ENCODE peak calls at places on chromosomes 13 and 19, in nine cellular contexts. X is astrocyte, N is Karpas-422, A is mesendoderm, F is hepatocyte, L is SK-N-SH, C is MM.1S, H is fibroblast of lung, I is K562. B is an unnamed sample.
A peak's percentile ranks its signal among the peaks of the same experiment; 100 is the strongest.

GRCh38 chr13:73138967-73139491 is 80.2 kb downstream of the KLF5 start:
- DNase-seq in X (no peak), N (no peak), A (no peak), F (peak; percentile 59), L (no peak), C (no peak), H (no peak), I (no peak), B (no peak)

GRCh38 chr19:12194827-12195500 is 32.1 kb downstream of the ZNF136 start:
- DNase-seq in X (peak; percentile 58), N (no peak), A (peak; percentile 92), F (no peak), L (peak; percentile 91), C (no peak), H (peak; percentile 75), I (no peak), B (no peak)

GRCh38 chr19:17565611-17566010 is 10.2 kb downstream of the COLGALT1 start:
- DNase-seq in X (no peak), N (no peak), A (no peak), F (no peak), L (no peak), C (no peak), H (no peak), I (no peak), B (no peak)

GRCh38 chr13:107835339-107836018 is 379.9 kb downstream of the LIG4 start:
- DNase-seq in X (peak; percentile 93), N (no peak), A (peak; percentile 40), F (no peak), L (no peak), C (no peak), H (peak; percentile 74), I (no peak), B (no peak)

GRCh38 chr13:18961383-18962117 is 220.1 kb downstream of the TUBA3C start:
- DNase-seq in X (no peak), N (no peak), A (no peak), F (no peak), L (no peak), C (no peak), H (no peak), I (no peak), B (no peak)

GRCh38 chr19:33159149-33159548 is 27.2 kb downstream of the WDR88 start:
- DNase-seq in X (no peak), N (no peak), A (no peak), F (no peak), L (no peak), C (no peak), H (no peak), I (no peak), B (no peak)

GRCh38 chr13:74574964-74575728 is 440.9 kb upstream of the KLF12 start:
- DNase-seq in X (no peak), N (no peak), A (peak; percentile 59), F (no peak), L (peak; percentile 22), C (no peak), H (no peak), I (no peak), B (no peak)

GRCh38 chr19:45779231-45780145 is 2.8 kb downstream of the DMPK start:
- DNase-seq in X (no peak), N (peak; percentile 97), A (peak; percentile 95), F (peak; percentile 88), L (peak; percentile 89), C (peak; percentile 84), H (no peak), I (peak; percentile 96), B (peak; percentile 86)

GRCh38 chr13:90906554-90906953 is 440.9 kb upstream of the MIR17HG start:
- DNase-seq in X (no peak), N (no peak), A (no peak), F (no peak), L (no peak), C (no peak), H (no peak), I (no peak), B (no peak)

GRCh38 chr13:24511019-24511823 is 1.4 kb downstream of the PARP4 start:
- DNase-seq in X (peak; percentile 95), N (peak; percentile 58), A (peak; percentile 83), F (peak; percentile 67), L (peak; percentile 32), C (peak; percentile 44), H (peak; percentile 79), I (peak; percentile 56), B (peak; percentile 72)

GRCh38 chr13:24506698-24507335 is 5.8 kb downstream of the PARP4 start:
- DNase-seq in X (no peak), N (no peak), A (no peak), F (no peak), L (no peak), C (no peak), H (no peak), I (no peak), B (no peak)

GRCh38 chr13:24512208-24513068 is at the start of gene PARP4:
- DNase-seq in X (peak; percentile 90), N (peak; percentile 93), A (peak; percentile 89), F (peak; percentile 90), L (peak; percentile 86), C (peak; percentile 67), H (peak; percentile 75), I (peak; percentile 87), B (peak; percentile 86)

GRCh38 chr13:24516919-24517318 is 4.3 kb upstream of the PARP4 start:
- DNase-seq in X (no peak), N (no peak), A (no peak), F (no peak), L (no peak), C (no peak), H (no peak), I (no peak), B (no peak)

DNA sequence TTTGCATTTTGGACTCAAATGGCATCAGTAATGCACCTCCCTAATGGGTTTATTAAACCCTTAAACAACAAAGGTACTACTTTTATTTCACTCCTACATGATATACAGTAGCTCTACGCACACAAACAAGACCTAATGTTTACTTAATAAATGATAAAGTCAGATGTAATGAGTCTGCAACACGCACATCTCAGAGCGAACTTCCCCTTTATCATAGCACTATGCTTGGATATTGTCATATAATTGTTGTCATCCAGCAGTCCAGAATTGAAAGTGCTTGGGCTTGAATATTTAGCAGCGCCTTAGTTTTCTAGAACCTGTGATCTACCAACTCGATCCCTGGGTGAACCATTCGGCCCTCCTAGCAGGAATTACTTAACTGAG is 762 bp downstream of the PARP4 start:
- DNase-seq in X (no peak), N (peak; percentile 72), A (no peak), F (no peak), L (peak; percentile 50), C (no peak), H (no peak), I (no peak), B (peak; percentile 48)
- H3K4me2 ChIP-seq in X (peak overlapping the region; percentile 86), N (peak overlapping the region; percentile 87), A (peak overlapping the region; percentile 81), F (peak overlapping the region; percentile 73), L (peak overlapping the region; percentile 84), C (peak overlapping the region; percentile 72), H (peak overlapping the region; percentile 75), I (peak overlapping the region; percentile 95), B (peak overlapping the region; percentile 81)

GRCh38 chr19:51948979-51949378 is 21.7 kb downstream of the ZNF613 start:
- DNase-seq in X (peak; percentile 16), N (no peak), A (no peak), F (no peak), L (peak; percentile 70), C (no peak), H (peak; percentile 75), I (no peak), B (no peak)

GRCh38 chr19:51946602-51947001 is 19.3 kb downstream of the ZNF613 start:
- DNase-seq in X (no peak), N (no peak), A (no peak), F (no peak), L (no peak), C (no peak), H (no peak), I (no peak), B (no peak)

DNA sequence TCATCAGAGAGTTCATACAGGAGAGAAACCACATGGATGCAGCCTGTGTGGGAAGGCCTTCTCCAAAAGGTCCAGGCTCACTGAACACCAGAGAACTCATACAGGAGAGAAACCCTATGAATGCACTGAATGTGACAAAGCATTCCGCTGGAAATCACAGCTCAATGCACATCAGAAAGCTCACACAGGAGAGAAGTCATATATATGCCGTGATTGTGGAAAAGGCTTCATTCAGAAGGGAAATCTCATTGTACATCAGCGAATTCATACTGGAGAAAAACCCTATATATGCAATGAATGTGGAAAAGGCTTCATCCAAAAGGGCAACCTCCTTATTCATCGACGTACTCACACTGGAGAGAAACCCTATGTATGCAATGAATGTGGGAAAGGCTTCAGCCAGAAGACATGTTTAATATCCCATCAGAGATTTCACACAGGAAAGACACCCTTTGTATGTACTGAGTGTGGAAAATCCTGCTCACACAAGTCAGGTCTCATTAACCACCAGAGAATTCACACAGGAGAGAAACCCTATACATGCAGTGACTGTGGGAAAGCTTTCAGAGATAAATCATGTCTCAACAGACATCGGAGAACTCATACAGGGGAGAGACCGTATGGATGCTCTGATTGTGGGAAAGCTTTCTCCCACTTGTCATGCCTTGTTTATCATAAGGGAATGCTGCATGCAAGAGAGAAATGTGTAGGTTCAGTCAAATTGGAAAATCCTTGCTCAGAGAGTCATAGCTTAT is 17.7 kb downstream of the ZNF613 start:
- DNase-seq in X (peak; percentile 3), N (no peak), A (peak; percentile 44), F (no peak), L (no peak), C (no peak), H (peak; percentile 15), I (no peak), B (no peak)
- H3K36me3 ChIP-seq in X (peaks cover 27% of the 10 kb centered on the region), N (peaks cover 62% of the 10 kb centered on the region), A (peaks cover 25% of the 10 kb centered on the region), F (peaks cover 44% of the 10 kb centered on the region), L (peaks cover 59% of the 10 kb centered on the region), C (no peaks in the 10 kb centered on the region), H (peaks cover 3% of the 10 kb centered on the region), I (peaks cover 33% of the 10 kb centered on the region), B (peaks cover 57% of the 10 kb centered on the region)

DNA sequence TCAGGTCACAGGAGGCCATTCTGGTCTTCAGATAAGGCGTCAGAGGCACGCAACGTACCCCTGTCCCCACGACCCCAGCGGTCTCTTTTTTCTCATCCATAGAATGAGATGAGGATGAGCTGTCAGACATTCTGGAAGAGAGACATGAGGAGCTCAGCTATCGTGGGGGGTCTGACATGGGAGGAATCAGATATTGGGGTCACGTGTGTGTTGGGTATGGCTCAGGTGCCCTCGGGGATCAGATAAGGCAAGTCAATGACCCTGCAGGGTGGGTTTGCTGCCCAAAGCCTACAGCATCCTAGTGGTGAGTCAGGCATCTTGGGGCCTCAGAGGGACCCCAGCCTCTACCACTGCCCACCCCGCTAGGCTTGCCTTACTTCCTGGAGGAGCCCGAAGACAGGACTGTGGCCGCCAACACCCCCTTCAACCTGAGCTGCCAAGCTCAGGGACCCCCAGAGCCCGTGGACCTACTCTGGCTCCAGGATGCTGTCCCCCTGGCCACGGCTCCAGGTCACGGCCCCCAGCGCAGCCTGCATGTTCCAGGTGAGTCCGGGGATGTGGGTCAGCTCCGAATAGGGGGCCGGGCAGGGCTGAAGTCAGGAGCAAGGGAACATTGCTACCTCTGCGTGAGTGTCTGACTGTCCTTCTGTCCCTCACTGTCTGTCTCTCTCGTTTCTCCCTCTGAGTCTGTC is 2.6 kb downstream of the AXL start:
- DNase-seq in X (no peak), N (no peak), A (no peak), F (no peak), L (no peak), C (no peak), H (no peak), I (no peak), B (no peak)
- H3K4me2 ChIP-seq in X (peak overlapping the region; percentile 100), N (no peak overlapping the region), A (no peak overlapping the region), F (no peak overlapping the region), L (peak overlapping the region; percentile 96), C (no peak overlapping the region), H (peak overlapping the region; percentile 93), I (no peak overlapping the region), B (no peak overlapping the region)

DNA sequence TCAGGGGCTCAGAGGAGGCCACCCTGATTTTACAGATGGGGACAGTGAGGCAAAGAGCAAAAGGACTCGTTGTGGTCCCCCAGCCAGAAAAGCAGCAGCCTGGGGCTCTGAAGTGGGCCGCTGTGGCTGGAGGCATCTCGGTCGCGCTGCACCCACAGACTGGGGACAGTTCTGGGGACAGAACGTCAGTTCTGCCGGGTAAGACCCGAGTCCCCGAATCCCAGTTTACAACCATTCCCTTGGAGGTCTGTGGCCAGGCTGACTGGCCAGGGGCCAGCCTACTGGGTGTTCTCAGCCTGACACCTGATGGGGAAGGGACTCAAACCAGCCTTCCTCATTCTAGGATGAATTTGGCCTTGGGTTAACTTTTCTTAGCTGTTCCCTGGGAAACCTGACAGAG is 14.1 kb downstream of the SUGP1 start:
- DNase-seq in X (no peak), N (no peak), A (no peak), F (no peak), L (no peak), C (no peak), H (no peak), I (no peak), B (no peak)
- H3K36me3 ChIP-seq in X (peaks cover 20% of the 10 kb centered on the region), N (peaks cover 2% of the 10 kb centered on the region), A (peaks cover 20% of the 10 kb centered on the region), F (no peaks in the 10 kb centered on the region), L (peaks cover 11% of the 10 kb centered on the region), C (no peaks in the 10 kb centered on the region), H (peaks cover 14% of the 10 kb centered on the region), I (peaks cover 90% of the 10 kb centered on the region), B (peaks cover 96% of the 10 kb centered on the region)